ENCODE peak calls at places on chromosomes 11 and 22, in nine cellular contexts. R is NCI-H2171 treated with DMSO at 0.1 percent for 48 hours, E is mesothelial cell of epicardium, X is tibial artery, Y is fibroblast of the aortic adventitia, J is DMS 273 treated with DMSO at 0.1 percent for 48 hours, W is activated B cell treated with CpG ODN at 0.5 μM for 24 hours, I is neural progenitor cell, G is H54. S is an unnamed sample.

GRCh38 chr22:49826603-49827306 is 918 bp downstream of the BRD1 start:
- DNase-seq in R (no peak), E (peak; percentile 67), X (peak; percentile 55), Y (peak; percentile 53), J (no peak), W (peak; percentile 53), I (peak; percentile 47), G (no peak), S (no peak)

GRCh38 chr11:3162410-3163240 is 2.5 kb downstream of the OSBPL5 start:
- DNase-seq in R (no peak), E (no peak), X (peak; percentile 23), Y (no peak), J (no peak), W (no peak), I (no peak), G (no peak), S (no peak)

GRCh38 chr11:73995247-73995646 is 12.6 kb upstream of the UCP2 start:
- DNase-seq in R (no peak), E (no peak), X (no peak), Y (no peak), J (no peak), W (no peak), I (no peak), G (no peak), S (no peak)

GRCh38 chr11:86923993-86924766 is 31.0 kb downstream of the FZD4 start:
- DNase-seq in R (no peak), E (no peak), X (no peak), Y (peak; percentile 66), J (no peak), W (no peak), I (peak; percentile 77), G (no peak), S (no peak)

GRCh38 chr11:122099345-122100045 is 16.5 kb downstream of the BLID start:
- DNase-seq in R (no peak), E (no peak), X (no peak), Y (peak; percentile 79), J (no peak), W (no peak), I (no peak), G (no peak), S (no peak)

GRCh38 chr11:69352181-69352580 is 58.2 kb downstream of the MYEOV start:
- DNase-seq in R (no peak), E (no peak), X (no peak), Y (peak; percentile 7), J (no peak), W (no peak), I (no peak), G (no peak), S (no peak)

GRCh38 chr11:94876645-94877445 is 96.5 kb downstream of the CWC15 start:
- DNase-seq in R (no peak), E (peak; percentile 50), X (peak; percentile 84), Y (peak; percentile 93), J (no peak), W (no peak), I (no peak), G (peak; percentile 71), S (peak; percentile 77)

GRCh38 chr11:117824571-117825537 is at the start of gene FXYD2:
- DNase-seq in R (no peak), E (no peak), X (peak; percentile 55), Y (peak; percentile 14), J (no peak), W (no peak), I (no peak), G (no peak), S (no peak)

GRCh38 chr11:84165139-84165538 is 879.0 kb upstream of the CCDC90B start:
- DNase-seq in R (no peak), E (no peak), X (no peak), Y (no peak), J (no peak), W (no peak), I (no peak), G (no peak), S (no peak)

GRCh38 chr22:46613606-46613997 is 6.6 kb upstream of the GRAMD4 start:
- DNase-seq in R (peak; percentile 74), E (no peak), X (no peak), Y (no peak), J (no peak), W (no peak), I (no peak), G (no peak), S (no peak)

GRCh38 chr11:80188228-80188627 is 747.4 kb upstream of the TENM4 start:
- DNase-seq in R (no peak), E (no peak), X (no peak), Y (no peak), J (no peak), W (no peak), I (peak; percentile 44), G (no peak), S (no peak)

GRCh38 chr22:46089426-46090041 is 60.8 kb upstream of the PPARA start:
- DNase-seq in R (no peak), E (no peak), X (peak; percentile 17), Y (no peak), J (no peak), W (no peak), I (no peak), G (no peak), S (no peak)

GRCh38 chr22:22583030-22583429 is 24.0 kb upstream of the PRAME start:
- DNase-seq in R (no peak), E (no peak), X (no peak), Y (no peak), J (no peak), W (no peak), I (no peak), G (no peak), S (no peak)

GRCh38 chr22:20205964-20206708 is 55.3 kb upstream of the CCDC188 start:
- DNase-seq in R (no peak), E (peak; percentile 45), X (peak; percentile 54), Y (peak; percentile 75), J (peak; percentile 19), W (peak; percentile 50), I (no peak), G (peak; percentile 54), S (peak; percentile 24)

GRCh38 chr11:6612816-6613136 is 760 bp upstream of the TAF10 start:
- DNase-seq in R (no peak), E (no peak), X (no peak), Y (no peak), J (no peak), W (no peak), I (peak; percentile 64), G (no peak), S (no peak)

GRCh38 chr11:126061707-126062678 is 673 bp downstream of the CDON start:
- DNase-seq in R (peak; percentile 58), E (peak; percentile 71), X (peak; percentile 45), Y (peak; percentile 53), J (peak; percentile 26), W (no peak), I (peak; percentile 83), G (no peak), S (no peak)

GRCh38 chr11:64800633-64801464 is 2.2 kb downstream of the MAP4K2 start:
- DNase-seq in R (no peak), E (no peak), X (no peak), Y (no peak), J (no peak), W (no peak), I (no peak), G (no peak), S (no peak)

GRCh38 chr22:47205081-47205491 is 442.6 kb downstream of the TBC1D22A start:
- DNase-seq in R (no peak), E (no peak), X (no peak), Y (no peak), J (no peak), W (no peak), I (no peak), G (no peak), S (no peak)